ENCODE peak calls at places on chromosomes 13 and 19, in nine cellular contexts. U is right cardiac atrium, G is foreskin fibroblast, J is colonic mucosa, I is fibroblast of pulmonary artery, Z is lower leg skin, X is SJSA1, P is HCT116, D is uterus. N is an unnamed sample.

GRCh38 chr19:39969681-39970423 is 1.1 kb upstream of the PSMC4 start:
- DNase-seq in U (no peak), G (no peak), J (peak), I (no peak), Z (no peak), X (no peak), P (no peak), D (no peak), N (no peak)

GRCh38 chr13:110471833-110472162 is 89.7 kb downstream of the RAB20 start:
- DNase-seq in U (peak), G (no peak), J (peak), I (peak), Z (no peak), X (peak), P (no peak), D (no peak), N (no peak)

GRCh38 chr13:94677799-94678198 is 34.5 kb downstream of the SOX21 start:
- DNase-seq in U (no peak), G (no peak), J (no peak), I (no peak), Z (no peak), X (no peak), P (no peak), D (no peak), N (no peak)

GRCh38 chr19:7857727-7858701 is 16.2 kb downstream of the PRR36 start:
- DNase-seq in U (no peak), G (no peak), J (no peak), I (no peak), Z (no peak), X (no peak), P (no peak), D (no peak), N (peak)

GRCh38 chr19:43488179-43488578 is 16.4 kb downstream of the PHLDB3 start:
- DNase-seq in U (no peak), G (no peak), J (no peak), I (no peak), Z (peak), X (no peak), P (no peak), D (no peak), N (no peak)

GRCh38 chr19:39590265-39590664 is 12.1 kb upstream of the LGALS13 start:
- DNase-seq in U (no peak), G (no peak), J (no peak), I (peak), Z (no peak), X (no peak), P (no peak), D (no peak), N (no peak)

GRCh38 chr19:33039108-33039599 is 25.5 kb downstream of the RHPN2 start:
- DNase-seq in U (no peak), G (no peak), J (no peak), I (no peak), Z (no peak), X (no peak), P (no peak), D (no peak), N (peak)

GRCh38 chr13:79307866-79308298 is 98.2 kb downstream of the RBM26 start:
- DNase-seq in U (no peak), G (peak), J (no peak), I (peak), Z (no peak), X (peak), P (no peak), D (no peak), N (peak)

GRCh38 chr13:110319774-110320509 is 12.9 kb downstream of the COL4A2 start:
- DNase-seq in U (no peak), G (no peak), J (no peak), I (peak), Z (no peak), X (peak), P (peak), D (no peak), N (no peak)

GRCh38 chr13:27053235-27053884 is 118.3 kb downstream of the USP12 start:
- DNase-seq in U (no peak), G (no peak), J (no peak), I (no peak), Z (no peak), X (no peak), P (no peak), D (no peak), N (no peak)

GRCh38 chr19:42422092-42422575 is 5.1 kb downstream of the LIPE start:
- DNase-seq in U (no peak), G (no peak), J (no peak), I (no peak), Z (no peak), X (no peak), P (no peak), D (no peak), N (no peak)

GRCh38 chr13:114166381-114167131 is 12.5 kb upstream of the CFAP97D2 start:
- DNase-seq in U (peak), G (no peak), J (no peak), I (no peak), Z (no peak), X (no peak), P (no peak), D (peak), N (peak)

GRCh38 chr19:51139299-51140018 is 2.6 kb upstream of the SIGLEC7 start:
- DNase-seq in U (no peak), G (no peak), J (no peak), I (no peak), Z (no peak), X (no peak), P (no peak), D (no peak), N (no peak)

GRCh38 chr13:34364633-34365032 is 546.7 kb downstream of the RFC3 start:
- DNase-seq in U (no peak), G (no peak), J (no peak), I (peak), Z (no peak), X (no peak), P (no peak), D (no peak), N (no peak)

GRCh38 chr13:33940256-33940655 is 122.3 kb downstream of the RFC3 start:
- DNase-seq in U (no peak), G (no peak), J (no peak), I (no peak), Z (no peak), X (no peak), P (no peak), D (no peak), N (no peak)

GRCh38 chr13:87878706-87879105 is 207.5 kb downstream of the SLITRK5 start:
- DNase-seq in U (no peak), G (no peak), J (no peak), I (no peak), Z (no peak), X (no peak), P (no peak), D (no peak), N (no peak)

GRCh38 chr19:3115411-3115810 is 20.4 kb upstream of the GNA15 start:
- DNase-seq in U (no peak), G (no peak), J (no peak), I (no peak), Z (no peak), X (no peak), P (no peak), D (no peak), N (no peak)

GRCh38 chr13:71712988-71713653 is 153.9 kb downstream of the DACH1 start:
- DNase-seq in U (no peak), G (no peak), J (no peak), I (peak), Z (no peak), X (no peak), P (no peak), D (no peak), N (no peak)

GRCh38 chr19:6127716-6128335 is 7.6 kb upstream of the ACSBG2 start:
- DNase-seq in U (no peak), G (peak), J (no peak), I (no peak), Z (no peak), X (no peak), P (no peak), D (no peak), N (no peak)

GRCh38 chr13:42038661-42039456 is 9.6 kb upstream of the DGKH start:
- DNase-seq in U (no peak), G (no peak), J (no peak), I (no peak), Z (no peak), X (no peak), P (no peak), D (no peak), N (no peak)

GRCh38 chr13:22235285-22235949 is 564.5 kb downstream of the FGF9 start:
- DNase-seq in U (no peak), G (no peak), J (no peak), I (no peak), Z (no peak), X (no peak), P (peak), D (no peak), N (no peak)

DNA sequence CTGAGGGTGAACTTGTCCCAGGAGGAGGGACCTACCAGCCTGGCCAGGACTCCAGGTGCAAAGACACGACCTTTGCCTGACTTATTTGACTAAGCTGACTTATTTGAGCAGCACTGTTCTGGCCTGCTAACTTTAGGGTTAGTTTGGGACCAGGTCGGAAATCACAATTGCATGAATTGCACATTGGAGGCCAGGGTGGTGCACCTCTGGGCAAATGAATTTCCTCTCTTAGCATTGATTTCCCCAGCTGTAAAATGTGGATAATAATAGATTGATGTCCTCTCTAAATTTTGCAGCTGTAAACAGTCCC is 1.4 kb upstream of the BST2 start:
- DNase-seq in U (no peak), G (no peak), J (no peak), I (no peak), Z (no peak), X (no peak), P (no peak), D (no peak), N (no peak)
- H3K4me3 ChIP-seq in U (peak), G (no peak), J (peak), I (no peak), Z (no peak), X (no peak), P (no peak), D (peak), N (peak)

GRCh38 chr13:96851856-96852255 is 142.4 kb downstream of the OXGR1 start:
- DNase-seq in U (no peak), G (no peak), J (no peak), I (no peak), Z (no peak), X (no peak), P (no peak), D (no peak), N (no peak)
- H3K4me3 ChIP-seq in U (no peak), G (no peak), J (no peak), I (no peak), Z (no peak), X (no peak), P (no peak), D (no peak), N (no peak)

GRCh38 chr19:16587031-16588023 is 15.1 kb upstream of the SLC35E1 start:
- DNase-seq in U (no peak), G (peak), J (peak), I (peak), Z (no peak), X (no peak), P (no peak), D (no peak), N (no peak)
- H3K4me3 ChIP-seq in U (no peak), G (no peak), J (peak), I (peak), Z (no peak), X (no peak), P (no peak), D (peak), N (peak)

DNA sequence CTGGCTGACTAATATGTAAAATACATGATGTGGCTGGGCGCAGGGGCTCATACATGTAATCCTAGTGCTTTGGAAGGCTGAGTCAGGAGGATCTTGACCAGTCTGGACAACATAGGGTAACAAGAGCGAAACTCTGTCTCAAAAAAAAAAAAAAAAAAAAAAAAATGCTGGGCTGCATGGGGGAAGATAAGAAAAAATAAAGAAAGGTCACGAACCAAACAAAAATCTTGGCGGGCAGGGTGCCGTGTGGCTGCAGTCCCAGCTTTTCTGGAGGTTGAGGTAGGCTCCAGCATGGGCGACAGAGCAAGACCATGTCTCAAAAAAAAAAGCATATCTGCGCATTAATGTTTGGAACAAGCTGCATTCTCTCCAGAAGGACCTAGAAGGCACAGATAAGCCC is 8.7 kb downstream of the RNASEH2A start:
- DNase-seq in U (no peak), G (no peak), J (no peak), I (no peak), Z (no peak), X (no peak), P (no peak), D (no peak), N (no peak)
- H3K4me3 ChIP-seq in U (no peak), G (no peak), J (no peak), I (no peak), Z (no peak), X (no peak), P (no peak), D (no peak), N (no peak)

GRCh38 chr13:31027136-31027535 is 94.7 kb downstream of the TEX26 start:
- DNase-seq in U (no peak), G (no peak), J (no peak), I (no peak), Z (no peak), X (no peak), P (no peak), D (no peak), N (no peak)

GRCh38 chr13:31020996-31021395 is 88.5 kb downstream of the TEX26 start:
- DNase-seq in U (no peak), G (no peak), J (no peak), I (no peak), Z (no peak), X (no peak), P (no peak), D (no peak), N (no peak)

GRCh38 chr13:31018511-31018910 is 86.1 kb downstream of the TEX26 start:
- DNase-seq in U (no peak), G (no peak), J (no peak), I (no peak), Z (peak), X (no peak), P (no peak), D (no peak), N (no peak)

GRCh38 chr13:31023126-31023525 is 90.7 kb downstream of the TEX26 start:
- DNase-seq in U (no peak), G (no peak), J (no peak), I (peak), Z (no peak), X (no peak), P (no peak), D (no peak), N (no peak)

DNA sequence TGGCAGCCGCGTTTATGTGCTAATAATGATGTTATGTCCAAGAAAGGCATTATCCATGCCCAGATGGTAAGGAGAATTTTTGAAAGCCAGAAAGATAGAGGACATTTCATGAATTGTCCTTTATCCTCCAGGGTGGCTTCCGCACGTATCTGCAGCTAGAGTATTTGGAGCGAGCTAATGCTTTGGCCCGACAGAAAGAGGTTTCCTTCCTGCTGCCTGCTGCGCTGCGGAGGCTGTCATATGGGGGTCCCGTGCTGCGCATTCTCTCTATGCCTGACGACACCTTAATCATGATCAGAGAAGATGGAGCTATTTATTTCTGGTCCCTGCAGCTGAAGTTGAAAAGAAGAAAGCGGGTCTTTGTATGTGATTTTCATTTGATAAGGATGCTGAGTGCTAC is 90.0 kb downstream of the TEX26 start:
- DNase-seq in U (no peak), G (no peak), J (no peak), I (no peak), Z (no peak), X (no peak), P (no peak), D (no peak), N (no peak)
- H3K4me3 ChIP-seq in U (no peak), G (no peak), J (no peak), I (no peak), Z (no peak), X (no peak), P (no peak), D (no peak), N (no peak)

GRCh38 chr19:34664870-34665269 is 12.1 kb downstream of the SCGB2B2 start:
- DNase-seq in U (no peak), G (no peak), J (no peak), I (no peak), Z (no peak), X (peak), P (no peak), D (no peak), N (no peak)

GRCh38 chr19:34666958-34667265 is 10.0 kb downstream of the SCGB2B2 start:
- DNase-seq in U (no peak), G (no peak), J (no peak), I (no peak), Z (no peak), X (peak), P (no peak), D (no peak), N (no peak)

GRCh38 chr19:34666200-34666957 is 10.6 kb downstream of the SCGB2B2 start:
- DNase-seq in U (no peak), G (no peak), J (no peak), I (no peak), Z (no peak), X (peak), P (no peak), D (no peak), N (no peak)

GRCh38 chr19:34669305-34669704 is 7.7 kb downstream of the SCGB2B2 start:
- DNase-seq in U (no peak), G (no peak), J (no peak), I (no peak), Z (no peak), X (no peak), P (no peak), D (no peak), N (no peak)

GRCh38 chr19:34667349-34668076 is 9.4 kb downstream of the SCGB2B2 start:
- DNase-seq in U (no peak), G (peak), J (no peak), I (peak), Z (no peak), X (peak), P (no peak), D (no peak), N (no peak)
- H3K4me3 ChIP-seq in U (peak), G (peak), J (peak), I (peak), Z (no peak), X (peak), P (no peak), D (peak), N (peak)

DNA sequence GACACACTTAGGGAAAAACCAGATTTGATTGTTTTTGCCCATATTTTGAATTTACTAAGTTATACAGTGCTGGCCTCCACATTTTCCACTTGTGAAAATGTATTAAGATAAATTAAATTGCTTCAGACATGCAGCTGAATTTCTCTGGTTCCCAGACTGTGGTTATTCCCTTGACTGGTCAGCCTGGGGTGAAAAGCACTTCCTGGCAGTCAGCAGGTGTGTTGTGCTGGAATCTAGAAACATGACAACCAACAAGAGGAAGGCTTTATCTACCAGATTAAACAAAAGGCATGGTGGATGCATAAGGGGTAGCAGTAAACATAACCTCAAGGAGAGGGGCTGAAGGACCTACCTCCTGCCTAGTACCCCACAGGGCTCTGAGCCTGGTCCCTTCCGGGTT is 133.2 kb downstream of the LACC1 start:
- DNase-seq in U (no peak), G (no peak), J (no peak), I (no peak), Z (no peak), X (no peak), P (no peak), D (no peak), N (no peak)
- H3K4me3 ChIP-seq in U (no peak), G (no peak), J (no peak), I (no peak), Z (no peak), X (no peak), P (no peak), D (no peak), N (no peak)

N was measured in dorsolateral prefrontal cortex.